ENCODE peak calls at places on chromosomes 6 and 20, in four cellular contexts. G is IMR-90, E is K562, T is GM12878. F is an unnamed sample.

GRCh38 chr20:44137210-44137781 is 49.7 kb downstream of the JPH2 start:
- DNase-seq in G (peak), E (no peak), T (no peak), F (peak)

GRCh38 chr20:23937303-23938117 is 51.1 kb downstream of the GGTLC1 start:
- DNase-seq in G (peak), E (peak), T (peak), F (peak)

GRCh38 chr6:169786349-169786748 is 34.9 kb downstream of the ERMARD start:
- DNase-seq in T (no peak), G (no peak), E (no peak), F (no peak)

GRCh38 chr6:46062312-46062711 is 46.7 kb upstream of the CLIC5 start:
- DNase-seq in G (no peak), T (no peak), E (no peak), F (no peak)

GRCh38 chr6:78868124-78868523 is 773 bp downstream of the IRAK1BP1 start:
- DNase-seq in T (no peak), E (no peak), G (no peak), F (no peak)

GRCh38 chr20:14512856-14513255 is 175.4 kb upstream of the FLRT3 start:
- DNase-seq in T (no peak), E (no peak), G (no peak), F (no peak)

GRCh38 chr6:23003671-23004598 is 434.6 kb downstream of the HDGFL1 start:
- DNase-seq in E (no peak), G (peak), T (no peak), F (no peak)

GRCh38 chr6:124480021-124480430 is 482.2 kb upstream of the RNF217 start:
- DNase-seq in E (no peak), G (no peak), T (no peak), F (no peak)

GRCh38 chr6:31972709-31973350 is 892 bp upstream of the DXO start:
- DNase-seq in E (peak), T (no peak), G (peak), F (no peak)

GRCh38 chr20:1840865-1841553 is 54.2 kb upstream of the SIRPA start:
- DNase-seq in E (no peak), T (no peak), G (peak), F (no peak)

GRCh38 chr6:152696543-152696942 is 1.2 kb upstream of the MYCT1 start:
- DNase-seq in E (no peak), T (no peak), G (peak), F (no peak)

GRCh38 chr20:18527836-18528235 is 20.1 kb downstream of the SEC23B start:
- DNase-seq in T (no peak), E (no peak), G (peak), F (no peak)

GRCh38 chr20:910840-911770 is 5.0 kb downstream of the ANGPT4 start:
- DNase-seq in G (peak), E (no peak), T (no peak), F (no peak)

GRCh38 chr20:31833130-31833930 is 12.1 kb downstream of the FOXS1 start:
- DNase-seq in T (no peak), E (peak), G (peak), F (peak)

GRCh38 chr6:109493865-109494264 is 10.8 kb upstream of the ZBTB24 start:
- DNase-seq in E (no peak), T (no peak), G (no peak), F (no peak)

GRCh38 chr6:20907486-20908071 is 373.3 kb downstream of the CDKAL1 start:
- DNase-seq in G (no peak), E (peak), T (no peak), F (no peak)

GRCh38 chr6:27133281-27134227 is 113.9 kb upstream of the PRSS16 start:
- DNase-seq in E (no peak), T (peak), G (peak), F (no peak)

GRCh38 chr6:153092082-153093013 is 38.7 kb downstream of the RGS17 start:
- DNase-seq in T (peak), E (no peak), G (peak), F (no peak)

GRCh38 chr6:138945354-138945753 is 42.7 kb downstream of the REPS1 start:
- DNase-seq in G (no peak), T (no peak), E (peak), F (no peak)

GRCh38 chr20:33033381-33033780 is 1.9 kb downstream of the BPIFB6 start:
- DNase-seq in E (no peak), T (no peak), G (no peak), F (no peak)

GRCh38 chr6:135451617-135452190 is 45.8 kb downstream of the AHI1 start:
- DNase-seq in E (no peak), G (peak), T (no peak), F (no peak)

GRCh38 chr20:10637062-10637559 is 36.7 kb downstream of the JAG1 start:
- DNase-seq in T (no peak), E (no peak), G (peak), F (no peak)

GRCh38 chr20:19515074-19515473 is 243.0 kb upstream of the RIN2 start:
- DNase-seq in G (no peak), E (no peak), T (no peak), F (no peak)

GRCh38 chr6:148223424-148223842 is 119.2 kb upstream of the SASH1 start:
- DNase-seq in T (no peak), G (peak), E (no peak), F (no peak)

GRCh38 chr6:17589402-17590116 is 10.5 kb upstream of the FAM8A1 start:
- DNase-seq in G (peak), T (no peak), E (no peak), F (no peak)

GRCh38 chr20:23039885-23040508 is 4.9 kb downstream of the SSTR4 start:
- DNase-seq in T (no peak), E (no peak), G (no peak), F (no peak)

GRCh38 chr6:157034433-157035230 is 257.5 kb downstream of the ARID1B start:
- DNase-seq in E (peak), T (no peak), G (peak), F (no peak)

GRCh38 chr6:13696226-13696625 is 15.4 kb downstream of the RANBP9 start:
- DNase-seq in T (no peak), G (peak), E (no peak), F (no peak)

GRCh38 chr20:25389858-25390537 is 637 bp downstream of the ABHD12 start:
- DNase-seq in G (no peak), E (peak), T (no peak), F (no peak)

GRCh38 chr6:144675231-144675861 is 390.2 kb downstream of the UTRN start:
- DNase-seq in E (no peak), G (peak), T (peak), F (no peak)

GRCh38 chr6:168540713-168541291 is 99.8 kb downstream of the SMOC2 start:
- DNase-seq in E (no peak), T (no peak), G (no peak), F (no peak)

GRCh38 chr20:8394308-8394945 is 262.4 kb downstream of the PLCB1 start:
- DNase-seq in G (peak), E (no peak), T (peak), F (no peak)

GRCh38 chr6:27604986-27605385 is 132.1 kb upstream of the ZNF184 start:
- DNase-seq in E (peak), G (no peak), T (no peak), F (no peak)

GRCh38 chr20:5128886-5129285 is 2.1 kb downstream of the CDS2 start:
- DNase-seq in T (no peak), E (peak), G (no peak), F (no peak)

GRCh38 chr6:41045664-41046063 is 3.4 kb downstream of the TSPO2 start:
- DNase-seq in T (no peak), G (no peak), E (no peak), F (no peak)

GRCh38 chr6:3856576-3856975 is 7.4 kb downstream of the FAM50B start:
- DNase-seq in E (no peak), G (no peak), T (no peak), F (no peak)

GRCh38 chr20:17957505-17958325 is 10.9 kb downstream of the SNX5 start:
- DNase-seq in E (no peak), T (no peak), G (peak), F (no peak)

GRCh38 chr6:145214570-145214969 is 520.8 kb downstream of the EPM2A start:
- DNase-seq in T (no peak), G (peak), E (no peak), F (no peak)

GRCh38 chr20:35146922-35147574 is at the start of gene EDEM2:
- DNase-seq in T (peak), E (peak), G (peak), F (peak)
- TF ChIP-seq CHD1 in T (no peak), E (no peak), G (no peak), F (no peak)

GRCh38 chr20:4026093-4026601 is 10.8 kb upstream of the RNF24 start:
- DNase-seq in T (no peak), G (peak), E (peak), F (peak)
- TF ChIP-seq CHD1 in T (no peak), G (no peak), E (no peak), F (no peak)

DNA sequence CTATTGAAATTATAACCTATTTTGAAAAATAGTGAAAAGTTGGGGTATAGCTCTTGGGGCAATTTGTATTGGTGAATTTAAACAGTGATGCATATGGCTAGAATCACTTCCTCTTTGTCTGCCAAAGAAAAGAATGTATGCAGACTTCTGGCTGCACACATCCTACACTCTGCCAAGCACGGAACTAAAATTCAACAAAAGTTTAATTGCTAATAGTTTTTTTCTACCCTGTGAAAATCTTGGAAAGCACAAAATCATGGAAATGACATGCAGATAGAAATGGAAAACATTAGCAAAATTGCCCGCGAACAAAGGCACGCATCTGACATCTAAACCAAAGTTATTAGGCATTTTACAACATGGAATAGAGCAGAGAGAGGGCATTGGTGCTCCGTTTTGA is 106.4 kb upstream of the PDE10A start:
- DNase-seq in G (no peak), E (no peak), T (no peak), F (no peak)
- TF ChIP-seq CHD1 in G (no peak), E (no peak), T (no peak), F (no peak)

GRCh38 chr6:83511901-83512681 is at the start of gene PRSS35:
- DNase-seq in E (peak), T (no peak), G (peak), F (peak)
- TF ChIP-seq CHD1 in E (no peak), T (no peak), G (no peak), F (no peak)

DNA sequence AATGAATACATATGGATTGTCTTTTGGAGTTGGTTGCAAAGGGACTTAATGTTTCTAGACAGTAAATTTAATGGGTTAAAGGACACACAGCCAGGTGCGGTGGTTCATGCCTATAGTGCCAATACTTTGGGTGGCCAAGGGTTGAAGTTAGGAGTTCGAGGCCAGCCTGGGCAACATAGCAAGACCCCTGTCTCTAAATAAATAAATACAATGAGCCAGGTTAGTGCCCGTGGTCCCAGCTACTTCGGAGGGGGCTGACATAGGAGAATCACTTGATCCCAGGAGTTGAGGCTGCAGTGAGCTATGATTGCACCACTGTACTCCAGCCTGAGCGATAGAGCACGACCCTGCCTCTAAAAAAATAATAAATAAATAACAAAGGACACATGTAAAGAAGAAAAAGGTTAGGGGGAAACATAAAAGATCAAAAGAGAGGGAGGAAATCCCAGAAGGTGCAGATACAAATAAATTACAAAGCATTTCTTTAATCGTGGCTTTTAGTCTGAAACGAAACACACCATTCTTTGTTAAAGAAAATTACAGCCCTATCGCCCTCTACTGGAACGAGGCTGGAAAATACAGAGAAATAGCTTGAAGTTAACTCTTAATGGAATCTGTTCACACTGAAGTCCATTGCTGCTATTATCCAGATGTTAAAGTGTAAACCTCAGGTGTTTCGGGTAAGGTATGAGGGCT is 42.6 kb upstream of the SCML4 start:
- DNase-seq in G (peak), E (peak), T (no peak), F (no peak)
- TF ChIP-seq CHD1 in G (no peak), E (no peak), T (no peak), F (no peak)

F was measured in H1.